ENCODE peak calls at places on chromosomes 7 and 10, in eight cellular contexts. R is endothelial cell of umbilical vein, O is GM12878, L is mammary epithelial cell, I is GM23248, Z is HepG2, X is MM.1S, G is astrocyte. V is an unnamed sample.

GRCh38 chr7:54187886-54188518 is 354.2 kb upstream of the VSTM2A start:
- DNase-seq in R (no peak), O (no peak), L (no peak), I (no peak), Z (no peak), X (no peak), G (no peak), V (no peak)

GRCh38 chr7:116142850-116143249 is 67.5 kb upstream of the TES start:
- DNase-seq in R (no peak), O (no peak), L (no peak), I (no peak), Z (no peak), X (no peak), G (no peak), V (no peak)

GRCh38 chr10:78977761-78978305 is 90.9 kb upstream of the ZMIZ1 start:
- DNase-seq in R (no peak), O (no peak), L (peak; percentile 87), I (peak; percentile 92), Z (peak; percentile 89), X (no peak), G (peak; percentile 79), V (no peak)

GRCh38 chr7:117248810-117249209 is 74.0 kb downstream of the WNT2 start:
- DNase-seq in R (no peak), O (no peak), L (no peak), I (peak; percentile 20), Z (no peak), X (no peak), G (peak; percentile 25), V (no peak)

GRCh38 chr7:34309116-34309515 is 348.9 kb upstream of the NPSR1 start:
- DNase-seq in R (no peak), O (no peak), L (no peak), I (no peak), Z (no peak), X (no peak), G (no peak), V (no peak)

GRCh38 chr7:112951070-112951469 is 135.6 kb downstream of the GPR85 start:
- DNase-seq in R (no peak), O (no peak), L (no peak), I (no peak), Z (no peak), X (no peak), G (no peak), V (no peak)

GRCh38 chr10:76119515-76119914 is 688.1 kb downstream of the LRMDA start:
- DNase-seq in R (no peak), O (no peak), L (peak; percentile 39), I (peak; percentile 89), Z (no peak), X (no peak), G (peak; percentile 59), V (peak; percentile 19)

GRCh38 chr7:76294344-76295024 is 8.0 kb upstream of the HSPB1 start:
- DNase-seq in R (peak; percentile 97), O (no peak), L (peak; percentile 95), I (peak; percentile 98), Z (peak; percentile 65), X (peak; percentile 45), G (peak; percentile 94), V (no peak)

GRCh38 chr10:110263164-110263563 is 41.6 kb downstream of the SMNDC1 start:
- DNase-seq in R (no peak), O (no peak), L (no peak), I (no peak), Z (no peak), X (no peak), G (no peak), V (no peak)

DNA sequence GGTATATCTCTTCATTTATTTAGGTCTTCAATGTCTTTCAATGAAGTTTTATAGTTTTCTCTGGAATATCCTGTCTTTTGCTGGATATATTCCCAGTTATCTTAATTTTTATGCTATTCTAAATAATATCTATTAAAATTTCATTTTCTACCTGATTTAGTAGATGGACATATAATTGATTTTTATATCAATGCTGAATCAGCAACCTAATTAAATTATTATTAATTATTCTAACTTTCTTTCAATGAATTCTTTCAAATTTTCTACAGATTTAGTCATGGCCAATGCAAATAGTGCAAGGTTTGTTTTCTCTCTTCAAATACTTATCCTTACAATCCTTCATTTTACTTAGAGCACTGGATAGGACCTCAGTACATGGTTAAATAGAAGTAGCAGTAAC is 56.8 kb downstream of the DENND11 start:
- DNase-seq in R (no peak), O (no peak), L (no peak), I (no peak), Z (no peak), X (no peak), G (no peak), V (no peak)
- H3K79me2 ChIP-seq in R (no peaks in the 10 kb centered on the region), O (no peaks in the 10 kb centered on the region), L (no peaks in the 10 kb centered on the region), I (no peaks in the 10 kb centered on the region), Z (no peaks in the 10 kb centered on the region), X (no peaks in the 10 kb centered on the region), G (no peaks in the 10 kb centered on the region), V (no peaks in the 10 kb centered on the region)

GRCh38 chr7:150935149-150935548 is 43.0 kb downstream of the KCNH2 start:
- DNase-seq in R (no peak), O (no peak), L (no peak), I (no peak), Z (no peak), X (no peak), G (no peak), V (no peak)

GRCh38 chr7:150934045-150934766 is 43.9 kb downstream of the KCNH2 start:
- DNase-seq in R (no peak), O (no peak), L (no peak), I (no peak), Z (no peak), X (no peak), G (no peak), V (no peak)

GRCh38 chr7:150938566-150938965 is 39.6 kb downstream of the KCNH2 start:
- DNase-seq in R (no peak), O (no peak), L (no peak), I (no peak), Z (no peak), X (no peak), G (no peak), V (no peak)

GRCh38 chr7:150937848-150938561 is 40.1 kb downstream of the KCNH2 start:
- DNase-seq in R (no peak), O (no peak), L (peak; percentile 79), I (peak; percentile 36), Z (no peak), X (no peak), G (peak; percentile 55), V (no peak)

GRCh38 chr7:150936018-150936417 is 42.1 kb downstream of the KCNH2 start:
- DNase-seq in R (no peak), O (no peak), L (no peak), I (no peak), Z (no peak), X (no peak), G (no peak), V (no peak)
- H3K9ac ChIP-seq in R (no peak overlapping the region), O (no peak overlapping the region), L (no peak overlapping the region), I (no peak overlapping the region), Z (no peak overlapping the region), X (no peak overlapping the region), G (no peak overlapping the region), V (no peak overlapping the region)

DNA sequence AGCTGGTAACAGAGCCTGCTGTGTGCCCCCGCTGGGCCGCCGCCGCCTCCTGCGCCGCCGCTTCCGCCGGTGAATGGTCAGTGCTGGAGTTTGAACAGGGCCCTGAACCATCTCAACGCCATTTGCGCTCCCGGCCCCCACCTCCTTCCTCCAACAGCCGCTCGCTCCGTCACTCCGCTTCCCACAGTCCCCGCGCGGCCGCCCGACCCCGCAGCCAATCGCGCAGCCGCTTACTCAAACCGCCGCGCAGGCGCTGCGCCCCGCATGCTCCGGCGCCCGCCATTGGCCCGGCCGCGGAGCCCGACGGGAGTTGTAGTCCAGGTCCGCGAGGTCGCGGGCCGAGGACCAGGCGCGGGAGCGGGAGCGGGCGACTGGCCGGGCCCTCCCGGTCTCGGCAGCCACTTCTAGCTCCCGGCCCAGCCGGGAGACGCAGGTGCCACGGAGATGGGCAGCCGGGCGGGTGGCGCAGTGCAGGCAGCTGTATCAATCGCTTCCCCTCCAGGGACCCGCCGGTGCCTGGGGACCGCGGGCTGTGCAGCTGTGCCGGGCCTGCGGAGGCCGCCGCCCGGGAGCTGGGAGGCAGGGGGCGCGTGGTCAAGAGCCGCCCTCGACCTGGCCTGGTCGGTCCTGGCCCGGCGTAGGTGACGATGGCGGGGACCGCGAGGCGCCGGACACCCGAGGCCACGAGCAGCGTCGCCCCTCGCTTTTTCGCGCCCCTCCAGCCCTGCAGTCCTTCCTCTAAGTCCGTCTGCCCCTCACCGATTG is at the start of gene WAPL:
- DNase-seq in R (peak; percentile 96), O (peak; percentile 59), L (peak; percentile 92), I (peak; percentile 99), Z (peak; percentile 87), X (peak; percentile 95), G (peak; percentile 79), V (peak; percentile 32)
- TF ChIP-seq EZH2 in R (no peak), O (no peak), L (no peak), I (no peak), Z (no peak), X (no peak), G (no peak), V (no peak)

DNA sequence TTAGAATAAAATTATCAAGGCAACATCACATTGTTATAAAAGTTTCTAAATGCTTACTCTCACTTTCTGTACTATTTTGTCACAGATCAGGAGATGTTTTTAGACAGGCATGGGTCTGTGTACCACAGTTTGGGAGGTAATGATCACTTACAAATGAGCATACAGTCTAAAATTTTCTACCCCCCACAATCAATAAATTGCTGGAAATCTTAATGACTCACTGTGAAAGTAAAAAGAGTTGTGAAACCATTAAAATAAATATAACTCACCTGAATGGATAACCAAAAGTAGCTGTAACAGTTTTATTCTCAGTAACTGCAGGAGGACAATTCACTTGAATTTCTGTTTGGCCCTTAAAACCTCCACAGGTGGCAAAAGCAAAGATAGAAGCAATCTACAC is 13.2 kb downstream of the SYPL1 start:
- DNase-seq in R (no peak), O (no peak), L (no peak), I (no peak), Z (no peak), X (no peak), G (no peak), V (no peak)
- H3K79me2 ChIP-seq in R (peaks cover 54% of the 10 kb centered on the region), O (peaks cover 49% of the 10 kb centered on the region), L (peaks cover 83% of the 10 kb centered on the region), I (peaks cover 65% of the 10 kb centered on the region), Z (peaks cover 19% of the 10 kb centered on the region), X (peaks cover 55% of the 10 kb centered on the region), G (peaks cover 60% of the 10 kb centered on the region), V (peaks cover 67% of the 10 kb centered on the region)

V was measured in keratinocyte.